ENCODE peak calls at places on chromosomes 16 and 17, in seven cellular contexts. One of them, this sample, is unnamed.
A peak's percentile ranks its signal among the peaks of the same experiment; 100 is the strongest.

GRCh38 chr17:65914784-65915342 is 277.1 kb downstream of the CEP112 start:
- DNase-seq in stomach: no peak
- DNase-seq in uterus: no peak
- DNase-seq in effector memory CD4-positive, alpha-beta T cell: no peak
- DNase-seq in AG04450: no peak
- DNase-seq in spleen: no peak
- DNase-seq in heart left ventricle: no peak
- DNase-seq in this sample: no peak

GRCh38 chr17:246226-246625 is 64.8 kb upstream of the DOC2B start:
- DNase-seq in stomach: no peak
- DNase-seq in spleen: no peak
- DNase-seq in heart left ventricle: no peak
- DNase-seq in effector memory CD4-positive, alpha-beta T cell: no peak
- DNase-seq in AG04450: no peak
- DNase-seq in uterus: no peak
- DNase-seq in this sample: no peak

GRCh38 chr16:14286381-14287230 is 215.5 kb downstream of the MRTFB start:
- DNase-seq in heart left ventricle: no peak
- DNase-seq in effector memory CD4-positive, alpha-beta T cell: no peak
- DNase-seq in spleen: no peak
- DNase-seq in AG04450: no peak
- DNase-seq in stomach: no peak
- DNase-seq in uterus: no peak
- DNase-seq in this sample: peak; percentile 20

GRCh38 chr17:81044764-81045589 is 10.0 kb downstream of the BAIAP2 start:
- DNase-seq in stomach: peak; percentile 69
- DNase-seq in heart left ventricle: peak; percentile 93
- DNase-seq in effector memory CD4-positive, alpha-beta T cell: no peak
- DNase-seq in uterus: peak; percentile 79
- DNase-seq in spleen: peak; percentile 87
- DNase-seq in AG04450: no peak
- DNase-seq in this sample: peak; percentile 93

GRCh38 chr16:56558024-56558747 is 6.7 kb upstream of the MT4 start:
- DNase-seq in AG04450: peak; percentile 8
- DNase-seq in stomach: no peak
- DNase-seq in effector memory CD4-positive, alpha-beta T cell: no peak
- DNase-seq in heart left ventricle: no peak
- DNase-seq in uterus: no peak
- DNase-seq in spleen: no peak
- DNase-seq in this sample: no peak

GRCh38 chr17:83150369-83151055 is 71.1 kb downstream of the METRNL start:
- DNase-seq in AG04450: no peak
- DNase-seq in uterus: no peak
- DNase-seq in spleen: peak; percentile 59
- DNase-seq in effector memory CD4-positive, alpha-beta T cell: no peak
- DNase-seq in stomach: no peak
- DNase-seq in heart left ventricle: no peak
- DNase-seq in this sample: no peak

GRCh38 chr17:70022175-70022574 is 52.9 kb upstream of the KCNJ16 start:
- DNase-seq in heart left ventricle: no peak
- DNase-seq in stomach: no peak
- DNase-seq in effector memory CD4-positive, alpha-beta T cell: no peak
- DNase-seq in uterus: no peak
- DNase-seq in AG04450: no peak
- DNase-seq in spleen: no peak
- DNase-seq in this sample: no peak

GRCh38 chr16:3369073-3369472 is 13.4 kb downstream of the OR2C1 start:
- DNase-seq in effector memory CD4-positive, alpha-beta T cell: no peak
- DNase-seq in spleen: no peak
- DNase-seq in heart left ventricle: no peak
- DNase-seq in uterus: no peak
- DNase-seq in stomach: no peak
- DNase-seq in AG04450: no peak
- DNase-seq in this sample: no peak

GRCh38 chr17:77774182-77774581 is 184.3 kb upstream of the TNRC6C start:
- DNase-seq in heart left ventricle: no peak
- DNase-seq in stomach: no peak
- DNase-seq in effector memory CD4-positive, alpha-beta T cell: no peak
- DNase-seq in uterus: no peak
- DNase-seq in spleen: no peak
- DNase-seq in AG04450: no peak
- DNase-seq in this sample: no peak

GRCh38 chr16:27583634-27584033 is 33.7 kb downstream of the KATNIP start:
- DNase-seq in heart left ventricle: no peak
- DNase-seq in stomach: no peak
- DNase-seq in spleen: no peak
- DNase-seq in uterus: no peak
- DNase-seq in effector memory CD4-positive, alpha-beta T cell: no peak
- DNase-seq in AG04450: no peak
- DNase-seq in this sample: no peak

GRCh38 chr17:50863221-50863843 is 2.8 kb downstream of the TOB1 start:
- DNase-seq in heart left ventricle: no peak
- DNase-seq in uterus: no peak
- DNase-seq in effector memory CD4-positive, alpha-beta T cell: no peak
- DNase-seq in AG04450: no peak
- DNase-seq in stomach: peak; percentile 59
- DNase-seq in spleen: no peak
- DNase-seq in this sample: peak; percentile 57

GRCh38 chr16:5215911-5216310 is 118.3 kb upstream of the EEF2KMT start:
- DNase-seq in effector memory CD4-positive, alpha-beta T cell: no peak
- DNase-seq in spleen: no peak
- DNase-seq in AG04450: no peak
- DNase-seq in uterus: no peak
- DNase-seq in stomach: no peak
- DNase-seq in heart left ventricle: no peak
- DNase-seq in this sample: no peak

GRCh38 chr16:89723279-89724250 is 2.2 kb downstream of the ZNF276 start:
- DNase-seq in uterus: no peak
- DNase-seq in spleen: peak; percentile 91
- DNase-seq in AG04450: no peak
- DNase-seq in heart left ventricle: no peak
- DNase-seq in stomach: peak; percentile 45
- DNase-seq in effector memory CD4-positive, alpha-beta T cell: peak; percentile 83
- DNase-seq in this sample: no peak

GRCh38 chr16:64907844-64908243 is 214.0 kb downstream of the CDH11 start:
- DNase-seq in heart left ventricle: peak; percentile 27
- DNase-seq in spleen: no peak
- DNase-seq in AG04450: no peak
- DNase-seq in stomach: no peak
- DNase-seq in uterus: no peak
- DNase-seq in effector memory CD4-positive, alpha-beta T cell: no peak
- DNase-seq in this sample: no peak

GRCh38 chr16:47213761-47214440 is 70.2 kb upstream of the NETO2 start:
- DNase-seq in spleen: no peak
- DNase-seq in AG04450: no peak
- DNase-seq in stomach: no peak
- DNase-seq in uterus: no peak
- DNase-seq in effector memory CD4-positive, alpha-beta T cell: no peak
- DNase-seq in heart left ventricle: no peak
- DNase-seq in this sample: no peak

GRCh38 chr17:28901866-28902818 is 737 bp downstream of the DHRS13 start:
- DNase-seq in heart left ventricle: no peak
- DNase-seq in uterus: peak; percentile 41
- DNase-seq in effector memory CD4-positive, alpha-beta T cell: no peak
- DNase-seq in AG04450: no peak
- DNase-seq in stomach: peak; percentile 46
- DNase-seq in spleen: no peak
- DNase-seq in this sample: peak; percentile 62

GRCh38 chr16:82358601-82359221 is 188.7 kb upstream of the MPHOSPH6 start:
- DNase-seq in stomach: peak; percentile 52
- DNase-seq in uterus: no peak
- DNase-seq in heart left ventricle: no peak
- DNase-seq in spleen: no peak
- DNase-seq in AG04450: no peak
- DNase-seq in effector memory CD4-positive, alpha-beta T cell: no peak
- DNase-seq in this sample: peak; percentile 14

GRCh38 chr16:82360024-82360783 is 190.2 kb upstream of the MPHOSPH6 start:
- DNase-seq in spleen: no peak
- DNase-seq in AG04450: no peak
- DNase-seq in effector memory CD4-positive, alpha-beta T cell: no peak
- DNase-seq in uterus: no peak
- DNase-seq in stomach: no peak
- DNase-seq in heart left ventricle: no peak
- DNase-seq in this sample: no peak

GRCh38 chr16:82363026-82363816 is 193.2 kb upstream of the MPHOSPH6 start:
- DNase-seq in effector memory CD4-positive, alpha-beta T cell: no peak
- DNase-seq in spleen: no peak
- DNase-seq in heart left ventricle: no peak
- DNase-seq in AG04450: no peak
- DNase-seq in stomach: no peak
- DNase-seq in uterus: no peak
- DNase-seq in this sample: no peak

GRCh38 chr16:82361885-82362284 is 191.9 kb upstream of the MPHOSPH6 start:
- DNase-seq in heart left ventricle: no peak
- DNase-seq in stomach: no peak
- DNase-seq in spleen: no peak
- DNase-seq in AG04450: no peak
- DNase-seq in uterus: no peak
- DNase-seq in effector memory CD4-positive, alpha-beta T cell: no peak
- DNase-seq in this sample: no peak

DNA sequence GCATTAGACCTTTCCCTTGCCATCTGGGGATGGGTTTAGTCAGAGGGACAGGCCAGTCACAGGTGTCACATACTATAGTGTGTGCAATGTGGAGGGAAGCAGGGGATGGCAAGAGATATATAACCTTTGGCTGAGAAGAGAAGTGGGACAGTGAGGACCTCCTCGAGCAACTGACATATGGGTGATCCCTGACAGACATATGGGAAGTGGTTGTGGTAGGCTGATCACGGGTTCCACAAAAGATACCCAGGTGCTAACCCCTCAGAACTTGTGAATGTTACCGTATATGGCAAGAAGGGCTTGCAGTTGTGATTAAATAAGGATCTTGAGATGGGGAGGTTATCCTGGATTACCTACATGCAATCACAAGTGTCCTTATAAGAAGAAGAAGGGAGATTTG is 188.1 kb upstream of the MPHOSPH6 start:
- DNase-seq in spleen: no peak
- DNase-seq in stomach: no peak
- DNase-seq in uterus: no peak
- DNase-seq in effector memory CD4-positive, alpha-beta T cell: no peak
- DNase-seq in heart left ventricle: no peak
- DNase-seq in AG04450: no peak
- DNase-seq in this sample: no peak
- H3K9me3 ChIP-seq in spleen: no peaks in the 10 kb centered on the region
- H3K9me3 ChIP-seq in stomach: no peaks in the 10 kb centered on the region
- H3K9me3 ChIP-seq in uterus: no peaks in the 10 kb centered on the region
- H3K9me3 ChIP-seq in effector memory CD4-positive, alpha-beta T cell: no peaks in the 10 kb centered on the region
- H3K9me3 ChIP-seq in heart left ventricle: no peaks in the 10 kb centered on the region
- H3K9me3 ChIP-seq in AG04450: no peaks in the 10 kb centered on the region
- H3K9me3 ChIP-seq in this sample: no peaks in the 10 kb centered on the region

GRCh38 chr16:10387378-10387681 is 1.5 kb downstream of the ATF7IP2 start:
- DNase-seq in AG04450: no peak
- DNase-seq in stomach: no peak
- DNase-seq in spleen: no peak
- DNase-seq in heart left ventricle: no peak
- DNase-seq in uterus: no peak
- DNase-seq in effector memory CD4-positive, alpha-beta T cell: no peak
- DNase-seq in this sample: no peak

GRCh38 chr16:10390867-10391266 is 5.0 kb downstream of the ATF7IP2 start:
- DNase-seq in stomach: no peak
- DNase-seq in AG04450: no peak
- DNase-seq in spleen: no peak
- DNase-seq in uterus: no peak
- DNase-seq in effector memory CD4-positive, alpha-beta T cell: no peak
- DNase-seq in heart left ventricle: no peak
- DNase-seq in this sample: no peak

GRCh38 chr16:10390330-10390729 is 4.5 kb downstream of the ATF7IP2 start:
- DNase-seq in effector memory CD4-positive, alpha-beta T cell: no peak
- DNase-seq in stomach: no peak
- DNase-seq in spleen: no peak
- DNase-seq in uterus: no peak
- DNase-seq in AG04450: no peak
- DNase-seq in heart left ventricle: no peak
- DNase-seq in this sample: no peak

GRCh38 chr16:10386517-10387377 is 886 bp downstream of the ATF7IP2 start:
- DNase-seq in uterus: no peak
- DNase-seq in AG04450: no peak
- DNase-seq in heart left ventricle: no peak
- DNase-seq in stomach: no peak
- DNase-seq in spleen: no peak
- DNase-seq in effector memory CD4-positive, alpha-beta T cell: no peak
- DNase-seq in this sample: no peak

GRCh38 chr16:10388987-10389386 is 3.1 kb downstream of the ATF7IP2 start:
- DNase-seq in uterus: no peak
- DNase-seq in effector memory CD4-positive, alpha-beta T cell: no peak
- DNase-seq in AG04450: no peak
- DNase-seq in spleen: no peak
- DNase-seq in stomach: no peak
- DNase-seq in heart left ventricle: no peak
- DNase-seq in this sample: no peak
- H3K9me3 ChIP-seq in uterus: no peaks in the 10 kb centered on the region
- H3K9me3 ChIP-seq in effector memory CD4-positive, alpha-beta T cell: no peaks in the 10 kb centered on the region
- H3K9me3 ChIP-seq in AG04450: peaks cover 11% of the 10 kb centered on the region
- H3K9me3 ChIP-seq in spleen: no peaks in the 10 kb centered on the region
- H3K9me3 ChIP-seq in stomach: no peaks in the 10 kb centered on the region
- H3K9me3 ChIP-seq in heart left ventricle: no peaks in the 10 kb centered on the region
- H3K9me3 ChIP-seq in this sample: no peaks in the 10 kb centered on the region

DNA sequence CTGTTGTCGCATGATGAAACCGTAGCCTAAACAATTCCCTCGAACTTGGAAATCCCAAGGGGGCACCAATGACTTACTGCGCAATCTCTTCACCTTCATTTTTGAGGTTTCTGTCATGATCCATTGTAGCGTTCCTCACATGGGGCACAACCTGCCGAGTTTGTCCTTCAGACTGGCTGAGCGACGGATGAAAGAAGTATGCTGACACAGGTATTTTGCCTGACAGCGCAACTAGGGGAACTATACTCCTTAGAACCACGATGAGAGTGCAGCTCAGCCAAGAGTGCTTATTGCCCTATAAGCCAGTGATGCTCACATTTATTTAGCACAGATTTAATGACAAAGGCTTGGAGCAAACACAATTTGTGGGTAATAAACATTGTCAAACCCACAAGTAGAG is 106.3 kb upstream of the ZNF267 start:
- DNase-seq in spleen: no peak
- DNase-seq in AG04450: no peak
- DNase-seq in stomach: no peak
- DNase-seq in uterus: no peak
- DNase-seq in effector memory CD4-positive, alpha-beta T cell: no peak
- DNase-seq in heart left ventricle: no peak
- DNase-seq in this sample: no peak
- H3K9me3 ChIP-seq in spleen: peaks cover 96% of the 10 kb centered on the region
- H3K9me3 ChIP-seq in AG04450: peaks cover 55% of the 10 kb centered on the region
- H3K9me3 ChIP-seq in stomach: peaks cover 99% of the 10 kb centered on the region
- H3K9me3 ChIP-seq in uterus: peaks cover 42% of the 10 kb centered on the region
- H3K9me3 ChIP-seq in effector memory CD4-positive, alpha-beta T cell: peaks cover 55% of the 10 kb centered on the region
- H3K9me3 ChIP-seq in heart left ventricle: peaks cover 96% of the 10 kb centered on the region
- H3K9me3 ChIP-seq in this sample: peaks cover under 1% of the 10 kb centered on the region

DNA sequence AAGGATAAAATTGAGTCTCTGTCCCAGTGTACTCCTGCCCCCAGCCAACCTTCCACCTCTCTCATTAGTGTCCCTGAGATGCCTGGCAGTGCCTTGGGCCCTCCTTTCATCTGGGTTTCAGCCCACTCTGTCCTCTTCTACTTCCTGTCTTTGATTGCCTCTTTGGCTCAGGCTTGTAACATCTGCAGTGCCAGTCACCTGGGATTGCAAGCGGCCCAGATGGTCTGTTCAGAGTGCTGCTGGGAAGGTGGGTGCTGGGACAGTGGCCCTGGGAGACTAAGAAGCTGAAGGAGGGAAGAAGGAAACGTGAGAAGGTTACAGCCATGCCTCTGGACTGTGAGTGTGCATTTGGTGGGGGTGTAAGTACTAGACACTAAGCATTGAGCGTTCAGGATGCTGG is 2177.4 kb downstream of the TP53TG3F start:
- DNase-seq in effector memory CD4-positive, alpha-beta T cell: no peak
- DNase-seq in uterus: no peak
- DNase-seq in heart left ventricle: no peak
- DNase-seq in AG04450: no peak
- DNase-seq in spleen: no peak
- DNase-seq in stomach: no peak
- DNase-seq in this sample: no peak
- H3K9me3 ChIP-seq in effector memory CD4-positive, alpha-beta T cell: peaks cover 3% of the 10 kb centered on the region
- H3K9me3 ChIP-seq in uterus: no peaks in the 10 kb centered on the region
- H3K9me3 ChIP-seq in heart left ventricle: no peaks in the 10 kb centered on the region
- H3K9me3 ChIP-seq in AG04450: peaks cover 46% of the 10 kb centered on the region
- H3K9me3 ChIP-seq in spleen: peaks cover 4% of the 10 kb centered on the region
- H3K9me3 ChIP-seq in stomach: peaks cover 39% of the 10 kb centered on the region
- H3K9me3 ChIP-seq in this sample: no peaks in the 10 kb centered on the region

This sample was measured in thyroid gland.